ENCODE peak calls at places on chromosomes 13 and 19, in eight cellular contexts. A is suprapubic skin, Y is thoracic aorta, W is heart right ventricle, S is WERI-Rb-1, N is lower leg skin, G is fibroblast of lung, E is uterus. R is an unnamed sample.

GRCh38 chr13:50326746-50327145 is 311.5 kb downstream of the KCNRG start:
- DNase-seq in A (no peak), Y (no peak), W (no peak), S (no peak), N (no peak), G (no peak), E (no peak), R (no peak)

GRCh38 chr19:56350416-56351045 is 35.9 kb upstream of the ZSCAN5A start:
- DNase-seq in A (no peak), Y (no peak), W (peak), S (peak), N (no peak), G (peak), E (peak), R (peak)

GRCh38 chr13:46643165-46643777 is 90.3 kb downstream of the LRCH1 start:
- DNase-seq in A (no peak), Y (no peak), W (no peak), S (no peak), N (no peak), G (no peak), E (no peak), R (no peak)

GRCh38 chr19:18414504-18415176 is 4.6 kb upstream of the SSBP4 start:
- DNase-seq in A (no peak), Y (no peak), W (no peak), S (peak), N (no peak), G (no peak), E (peak), R (no peak)

GRCh38 chr19:49910179-49910578 is 13.5 kb upstream of the IL4I1 start:
- DNase-seq in A (no peak), Y (no peak), W (no peak), S (no peak), N (no peak), G (no peak), E (no peak), R (no peak)

GRCh38 chr19:20313894-20314293 is 146.9 kb downstream of the ZNF486 start:
- DNase-seq in A (no peak), Y (no peak), W (no peak), S (peak), N (no peak), G (no peak), E (no peak), R (no peak)

GRCh38 chr19:41590945-41591344 is 15.0 kb downstream of the CEACAM21 start:
- DNase-seq in A (no peak), Y (no peak), W (no peak), S (no peak), N (no peak), G (no peak), E (no peak), R (no peak)

GRCh38 chr13:113096052-113096744 is 9.4 kb upstream of the F7 start:
- DNase-seq in A (no peak), Y (no peak), W (no peak), S (no peak), N (no peak), G (no peak), E (no peak), R (no peak)

GRCh38 chr13:20441879-20442278 is 83.8 kb downstream of the CRYL1 start:
- DNase-seq in A (no peak), Y (no peak), W (no peak), S (no peak), N (no peak), G (no peak), E (no peak), R (no peak)

GRCh38 chr13:114228176-114228575 is 6.5 kb upstream of the CDC16 start:
- DNase-seq in A (no peak), Y (no peak), W (no peak), S (no peak), N (no peak), G (no peak), E (no peak), R (no peak)

GRCh38 chr19:58098682-58098998 is 609 bp upstream of the ZSCAN18 start:
- DNase-seq in A (no peak), Y (no peak), W (no peak), S (no peak), N (no peak), G (no peak), E (no peak), R (no peak)

DNA sequence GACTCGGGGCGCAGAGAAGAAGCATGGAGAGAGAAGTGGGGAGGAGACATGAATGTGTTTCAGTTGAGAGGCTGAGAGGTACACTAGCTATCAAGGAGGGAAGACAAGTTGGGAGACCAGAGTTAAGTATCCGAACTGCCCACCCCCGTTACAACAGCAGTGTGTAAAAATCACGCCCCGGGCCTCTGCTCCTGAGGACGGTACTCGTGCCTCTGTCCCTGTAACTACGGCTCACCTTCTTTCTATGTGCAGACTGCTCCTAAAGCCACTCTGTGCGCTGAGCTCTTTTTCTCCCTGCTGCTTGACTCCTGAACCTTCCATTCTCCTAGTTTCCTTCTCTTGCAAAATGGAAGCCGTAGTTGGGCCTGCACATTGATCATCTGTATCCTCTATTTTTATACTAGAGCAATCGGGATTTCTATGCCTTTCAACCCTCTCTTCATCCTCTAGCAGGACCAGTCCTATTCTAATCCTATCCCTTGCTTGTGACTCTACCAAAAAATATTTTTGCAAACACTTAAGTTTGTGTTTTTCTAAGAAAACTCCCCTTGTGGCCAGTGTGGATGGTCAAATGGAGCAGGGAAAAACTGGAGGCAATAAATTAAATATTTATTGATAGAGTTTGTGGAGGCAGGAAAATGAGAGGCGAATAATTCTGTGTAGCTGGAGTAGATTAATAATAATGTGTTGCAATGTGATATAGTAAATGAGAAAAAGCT is 569 bp downstream of the POLR1D start:
- DNase-seq in A (no peak), Y (no peak), W (no peak), S (no peak), N (peak), G (peak), E (no peak), R (no peak)
- TF ChIP-seq CTCF in A (no peak), Y (no peak), W (no peak), S (no peak), N (no peak), G (peak), E (no peak), R (peak)

GRCh38 chr19:48213959-48214358 is 41.8 kb downstream of the CARD8 start:
- DNase-seq in A (no peak), Y (no peak), W (no peak), S (no peak), N (no peak), G (no peak), E (no peak), R (no peak)

GRCh38 chr19:48221628-48222027 is 34.1 kb downstream of the CARD8 start:
- DNase-seq in A (no peak), Y (no peak), W (no peak), S (no peak), N (no peak), G (no peak), E (no peak), R (no peak)

GRCh38 chr19:48218964-48219363 is 36.7 kb downstream of the CARD8 start:
- DNase-seq in A (no peak), Y (no peak), W (no peak), S (no peak), N (no peak), G (no peak), E (no peak), R (no peak)

DNA sequence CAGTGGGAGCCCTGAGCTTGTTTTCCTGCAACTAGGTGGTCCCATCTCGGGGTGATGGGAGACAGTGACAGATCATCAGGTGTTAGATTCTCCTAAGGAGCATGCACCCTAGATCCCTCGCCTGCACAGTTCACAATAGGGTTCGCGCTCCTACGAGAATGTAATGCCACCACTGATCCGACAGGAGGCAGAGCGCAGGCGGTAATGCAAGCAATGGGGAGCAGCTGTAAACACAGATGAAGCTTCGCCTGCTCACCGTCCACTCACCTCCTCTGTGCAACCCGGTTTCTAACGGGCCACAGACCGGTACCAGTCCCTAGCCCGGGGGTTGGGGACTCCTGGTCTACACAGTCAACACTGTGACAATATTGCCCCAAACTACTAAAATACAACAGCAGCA is 38.8 kb downstream of the CARD8 start:
- DNase-seq in A (no peak), Y (no peak), W (no peak), S (no peak), N (peak), G (no peak), E (no peak), R (peak)
- TF ChIP-seq CTCF in A (no peak), Y (no peak), W (no peak), S (no peak), N (no peak), G (peak), E (no peak), R (peak)

GRCh38 chr13:40629678-40630384 is 36.6 kb downstream of the FOXO1 start:
- DNase-seq in A (no peak), Y (no peak), W (no peak), S (no peak), N (no peak), G (no peak), E (no peak), R (no peak)
- TF ChIP-seq CTCF in A (no peak), Y (no peak), W (no peak), S (no peak), N (no peak), G (no peak), E (no peak), R (no peak)

DNA sequence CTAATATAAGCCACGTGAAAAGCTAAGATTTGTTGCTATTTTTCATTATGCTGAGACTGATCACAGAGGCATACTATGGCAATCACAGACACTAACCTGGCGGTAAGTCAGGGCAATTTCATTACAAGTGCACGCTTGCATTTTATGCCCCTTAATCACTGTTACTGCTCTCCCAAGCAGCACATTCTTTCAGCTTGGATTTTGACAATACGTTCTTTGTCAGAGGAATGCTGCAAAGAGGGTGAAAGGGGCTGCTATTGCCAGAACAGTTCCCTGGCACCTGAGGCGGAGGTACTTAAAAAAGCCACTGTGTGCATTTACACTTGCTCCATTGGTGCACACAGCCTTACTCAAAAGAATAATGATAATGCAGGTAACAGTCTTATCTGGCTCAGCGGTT is 346.6 kb downstream of the RFC3 start:
- DNase-seq in A (no peak), Y (no peak), W (no peak), S (no peak), N (no peak), G (no peak), E (no peak), R (no peak)
- TF ChIP-seq CTCF in A (no peak), Y (no peak), W (no peak), S (no peak), N (no peak), G (no peak), E (no peak), R (no peak)

GRCh38 chr19:38274734-38275133 is 10.4 kb downstream of the SPINT2 start:
- DNase-seq in A (no peak), Y (no peak), W (peak), S (no peak), N (no peak), G (no peak), E (no peak), R (no peak)
- TF ChIP-seq CTCF in A (no peak), Y (no peak), W (no peak), S (no peak), N (no peak), G (no peak), E (no peak), R (no peak)

DNA sequence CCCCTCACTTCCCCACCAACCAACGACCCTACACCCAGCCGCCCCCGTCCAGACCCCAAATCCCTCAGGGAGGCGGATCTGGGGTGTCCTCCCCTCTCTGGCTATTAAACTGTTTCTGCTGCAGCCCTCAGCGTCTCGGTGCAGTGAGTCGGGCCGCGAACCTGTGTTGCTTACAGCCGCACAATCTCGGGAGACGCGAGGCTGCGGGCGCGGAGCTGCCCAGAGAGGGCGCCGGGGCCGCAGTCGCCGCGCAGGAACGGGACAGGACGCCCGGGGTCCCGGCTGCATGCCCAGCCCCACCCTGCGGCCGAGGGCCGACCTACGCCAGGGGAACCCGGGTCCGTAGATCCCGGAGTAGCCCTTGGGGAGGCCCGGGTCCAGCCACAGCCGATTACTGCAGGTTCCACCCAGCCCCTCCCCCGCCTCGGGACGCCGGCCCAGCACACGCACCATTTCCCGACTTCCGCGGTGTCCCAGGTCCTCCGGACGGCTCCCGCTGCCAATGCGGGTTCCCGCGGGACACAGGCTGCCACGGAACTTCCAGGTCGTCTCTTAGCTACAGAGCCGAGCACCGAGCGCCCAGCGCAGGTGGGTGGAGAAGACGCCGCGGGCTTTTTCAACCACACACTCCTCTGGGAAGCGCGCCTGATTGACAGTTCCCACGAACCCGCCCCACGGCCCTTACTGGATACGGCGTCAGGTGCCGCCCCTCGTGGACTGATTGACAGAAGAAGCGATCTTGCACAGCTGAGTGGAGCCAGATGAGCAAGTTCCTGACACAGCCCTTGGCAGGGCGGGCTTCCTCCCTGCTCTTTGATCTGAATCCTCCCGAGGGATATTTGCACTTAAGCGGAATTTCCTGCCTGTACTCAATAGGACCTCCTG is at the start of gene ZNF799:
- DNase-seq in A (peak), Y (peak), W (peak), S (peak), N (peak), G (peak), E (peak), R (peak)
- TF ChIP-seq CTCF in A (peak), Y (no peak), W (peak), S (peak), N (no peak), G (no peak), E (no peak), R (peak)

GRCh38 chr19:13101590-13102415 is 855 bp downstream of the LYL1 start:
- DNase-seq in A (no peak), Y (no peak), W (no peak), S (no peak), N (peak), G (no peak), E (peak), R (no peak)
- TF ChIP-seq CTCF in A (no peak), Y (no peak), W (no peak), S (no peak), N (no peak), G (no peak), E (no peak), R (no peak)